ENCODE peak calls at places on chromosome X, in seven cellular contexts. S is central memory CD4-positive, alpha-beta T cell; O is RWPE1; D is OCI-LY7; W is stimulated activated CD4-positive, alpha-beta T cell treated with anti-CD3 and anti-CD28 coated beads, TNF-alpha, amount 100 ng/mL, for 48 hours; T is Calu3; L is AG09309. M is an unnamed sample.

GRCh38 chrX:39759526-39760224 is 338.1 kb downstream of the BCOR start:
- DNase-seq in S (no peak), O (no peak), D (peak), T (no peak), L (no peak), W (no peak), M (no peak)

GRCh38 chrX:99719140-99719539 is 690.9 kb downstream of the PCDH19 start:
- DNase-seq in W (no peak), D (no peak), O (no peak), S (no peak), L (no peak), T (no peak), M (no peak)

GRCh38 chrX:10240918-10241317 is 84.1 kb downstream of the CLCN4 start:
- DNase-seq in S (no peak), L (peak), W (no peak), D (no peak), T (no peak), O (no peak), M (no peak)

GRCh38 chrX:80812176-80812575 is 2.5 kb upstream of the BRWD3 start:
- DNase-seq in D (peak), S (peak), O (no peak), T (peak), W (no peak), L (no peak), M (peak)

GRCh38 chrX:68895339-68896250 is 66.8 kb downstream of the EFNB1 start:
- DNase-seq in S (no peak), T (peak), D (no peak), W (no peak), L (no peak), O (peak), M (peak)

GRCh38 chrX:40146471-40147398 is 49.0 kb upstream of the BCOR start:
- DNase-seq in W (no peak), T (peak), L (no peak), D (peak), S (no peak), O (peak), M (no peak)

GRCh38 chrX:130173190-130173895 is 1.6 kb downstream of the RAB33A start:
- DNase-seq in D (peak), T (no peak), S (no peak), L (peak), O (no peak), W (peak), M (peak)

GRCh38 chrX:131762802-131763234 is 218.9 kb downstream of the OR13H1 start:
- DNase-seq in W (no peak), D (no peak), L (no peak), T (no peak), S (peak), O (no peak), M (no peak)

GRCh38 chrX:15524417-15524816 is 23.8 kb downstream of the BMX start:
- DNase-seq in T (no peak), L (peak), S (no peak), W (no peak), D (no peak), O (no peak), M (no peak)

GRCh38 chrX:65586491-65586890 is 51.9 kb upstream of the LAS1L start:
- DNase-seq in T (no peak), S (no peak), W (no peak), O (no peak), D (no peak), L (peak), M (no peak)

GRCh38 chrX:131058136-131058868 is at the start of gene ARHGAP36:
- DNase-seq in T (no peak), S (no peak), O (no peak), L (no peak), W (no peak), D (no peak), M (peak)

GRCh38 chrX:75149654-75150053 is 6.4 kb downstream of the ABCB7 start:
- DNase-seq in O (no peak), D (no peak), S (no peak), W (no peak), T (no peak), L (no peak), M (no peak)

GRCh38 chrX:155127940-155128339 is 56.6 kb downstream of the BRCC3 start:
- DNase-seq in L (no peak), S (no peak), W (no peak), T (no peak), O (no peak), D (no peak), M (no peak)

GRCh38 chrX:154322890-154323289 is 27.3 kb downstream of the TKTL1 start:
- DNase-seq in W (no peak), D (no peak), S (no peak), O (no peak), L (no peak), T (no peak), M (no peak)

GRCh38 chrX:11953615-11954014 is 184.7 kb upstream of the FRMPD4 start:
- DNase-seq in L (peak), S (no peak), T (peak), O (peak), W (no peak), D (no peak), M (no peak)

GRCh38 chrX:120468479-120468824 is 644 bp downstream of the LAMP2 start:
- DNase-seq in W (no peak), O (no peak), S (no peak), T (no peak), D (no peak), L (no peak), M (no peak)

GRCh38 chrX:70421618-70422017 is 1.5 kb upstream of the GDPD2 start:
- DNase-seq in W (no peak), S (no peak), L (no peak), O (no peak), T (no peak), D (no peak), M (no peak)

GRCh38 chrX:154409222-154409871 is at the start of gene DNASE1L1:
- DNase-seq in O (peak), L (peak), D (no peak), S (no peak), W (no peak), T (peak), M (peak)

GRCh38 chrX:17500145-17500579 is 125.2 kb downstream of the NHS start:
- DNase-seq in W (no peak), S (no peak), L (peak), D (no peak), T (peak), O (no peak), M (no peak)

GRCh38 chrX:45134303-45134702 is 66.4 kb downstream of the DIPK2B start:
- DNase-seq in W (no peak), S (no peak), T (no peak), D (no peak), O (no peak), L (no peak), M (no peak)

GRCh38 chrX:69093960-69094935 is 71.0 kb downstream of the PJA1 start:
- DNase-seq in S (peak), T (peak), D (peak), L (peak), W (no peak), O (peak), M (peak)

M was measured in K562.